ENCODE peak calls at places on chromosomes 12 and 14, in ten cellular contexts. O is NCI-H1436; I is HTR-8/SVneo; W is activated effector memory CD4-positive, alpha-beta T cell treated with anti-CD3 and anti-CD28 coated beads, Interleukin-2, amount 50 U/mL, for 16 hours; N is EL; Y is DMS 273 treated with DMSO at 0.1 percent for 48 hours; F is glomerular endothelial cell; U is T-cell; L is dorsolateral prefrontal cortex; G is epithelial cell of esophagus. T is an unnamed sample.

GRCh38 chr12:52832960-52833905 is 878 bp downstream of the KRT79 start:
- DNase-seq in L (no peak), W (peak; percentile 47), G (peak; percentile 84), Y (no peak), I (no peak), N (no peak), O (no peak), F (no peak), U (no peak), T (no peak)

GRCh38 chr14:31255286-31255685 is 47.7 kb upstream of the HECTD1 start:
- DNase-seq in I (no peak), F (no peak), O (no peak), N (no peak), L (no peak), Y (no peak), G (no peak), U (no peak), W (no peak), T (no peak)

GRCh38 chr12:2152134-2152533 is 99.3 kb downstream of the CACNA1C start:
- DNase-seq in O (no peak), F (no peak), N (no peak), G (no peak), L (no peak), U (no peak), Y (no peak), I (no peak), W (no peak), T (no peak)

GRCh38 chr12:56521590-56522371 is at the start of gene RBMS2:
- DNase-seq in O (peak; percentile 76), N (peak; percentile 94), U (peak; percentile 19), G (peak; percentile 89), I (peak; percentile 85), F (peak; percentile 87), W (no peak), Y (peak; percentile 46), L (peak; percentile 77), T (peak; percentile 56)

GRCh38 chr12:57165741-57166140 is 18.3 kb upstream of the LRP1-AS start:
- DNase-seq in I (peak; percentile 34), G (peak; percentile 92), U (no peak), L (no peak), W (no peak), F (no peak), Y (no peak), N (no peak), O (no peak), T (no peak)

GRCh38 chr14:64929003-64929337 is 13.6 kb downstream of the GPX2 start:
- DNase-seq in O (no peak), U (no peak), I (no peak), Y (no peak), G (no peak), N (no peak), F (no peak), L (no peak), W (no peak), T (no peak)

GRCh38 chr14:21997300-21997699 is 323.7 kb upstream of the OR4E1 start:
- DNase-seq in W (peak; percentile 70), G (peak; percentile 68), U (no peak), N (peak; percentile 6), L (no peak), Y (no peak), F (no peak), O (no peak), I (no peak), T (peak; percentile 47)

GRCh38 chr12:110279976-110280783 is 867 bp upstream of the ATP2A2 start:
- DNase-seq in O (peak; percentile 40), I (peak; percentile 42), G (peak; percentile 64), L (no peak), U (peak; percentile 40), N (no peak), Y (no peak), W (peak; percentile 87), F (no peak), T (peak; percentile 54)

GRCh38 chr14:94588311-94588710 is 7.1 kb downstream of the SERPINA5 start:
- DNase-seq in I (no peak), O (no peak), G (no peak), F (no peak), Y (no peak), N (no peak), L (no peak), U (no peak), W (no peak), T (no peak)

GRCh38 chr12:48105321-48105866 is 485 bp downstream of the SENP1 start:
- DNase-seq in N (no peak), I (no peak), Y (no peak), O (no peak), G (peak; percentile 40), L (no peak), W (peak; percentile 84), F (no peak), U (peak; percentile 42), T (peak; percentile 42)

GRCh38 chr12:50764116-50764860 is 387 bp downstream of the ATF1 start:
- DNase-seq in N (peak; percentile 61), G (peak; percentile 43), I (peak; percentile 41), O (peak; percentile 72), W (peak; percentile 92), Y (peak; percentile 27), F (no peak), L (no peak), U (peak; percentile 79), T (peak; percentile 83)

T was measured in central memory CD4-positive, alpha-beta T cell.